ENCODE peak calls at places on chromosomes 11 and 22, in five cellular contexts. G is RWPE2, K is nephron progenitor cell, Y is IMR-90, F is colonic mucosa. P is an unnamed sample.

GRCh38 chr22:24510694-24511625 is 15.8 kb downstream of the UPB1 start:
- DNase-seq in G (no peak), K (no peak), Y (peak; percentile 68), F (peak; percentile 55), P (peak; percentile 70)

GRCh38 chr11:3905080-3905953 is 49.9 kb downstream of the STIM1 start:
- DNase-seq in G (peak; percentile 58), K (no peak), Y (peak; percentile 76), F (peak; percentile 64), P (no peak)

GRCh38 chr11:111671383-111671782 is 69.1 kb downstream of the SIK2 start:
- DNase-seq in G (no peak), K (no peak), Y (no peak), F (no peak), P (no peak)

GRCh38 chr11:100674212-100674611 is 12.9 kb upstream of the ARHGAP42 start:
- DNase-seq in G (no peak), K (no peak), Y (peak; percentile 98), F (no peak), P (no peak)

GRCh38 chr11:1837171-1838076 is 1.4 kb upstream of the TNNI2 start:
- DNase-seq in G (no peak), K (peak; percentile 91), Y (peak; percentile 28), F (peak; percentile 64), P (peak; percentile 78)

GRCh38 chr22:49100316-49100715 is 727.4 kb downstream of the BRD1 start:
- DNase-seq in G (peak; percentile 17), K (no peak), Y (no peak), F (no peak), P (no peak)

GRCh38 chr22:23845661-23846469 is 7.1 kb upstream of the DERL3 start:
- DNase-seq in G (peak; percentile 32), K (no peak), Y (no peak), F (no peak), P (no peak)

GRCh38 chr22:17117890-17118289 is 3.3 kb downstream of the TMEM121B start:
- DNase-seq in G (no peak), K (no peak), Y (no peak), F (no peak), P (no peak)

GRCh38 chr11:134024420-134025085 is 44.3 kb upstream of the JAM3 start:
- DNase-seq in G (peak; percentile 88), K (no peak), Y (peak; percentile 36), F (no peak), P (no peak)

GRCh38 chr11:66607126-66607834 is 9.2 kb upstream of the RBM14 start:
- DNase-seq in G (no peak), K (no peak), Y (peak; percentile 48), F (peak; percentile 89), P (peak; percentile 21)

GRCh38 chr11:115409691-115410220 is 94.5 kb downstream of the CADM1 start:
- DNase-seq in G (no peak), K (peak; percentile 7), Y (peak; percentile 48), F (peak; percentile 24), P (peak; percentile 83)

GRCh38 chr11:60710482-60710881 is 11.1 kb downstream of the MS4A8 start:
- DNase-seq in G (no peak), K (no peak), Y (no peak), F (no peak), P (no peak)

GRCh38 chr11:656866-657265 is 19.8 kb downstream of the DRD4 start:
- DNase-seq in G (no peak), K (no peak), Y (no peak), F (no peak), P (no peak)

GRCh38 chr11:16385099-16385498 is 28.8 kb upstream of the SOX6 start:
- DNase-seq in G (no peak), K (no peak), Y (no peak), F (no peak), P (no peak)

GRCh38 chr11:135027461-135027860 is 615.4 kb upstream of the B3GAT1 start:
- DNase-seq in G (no peak), K (peak; percentile 86), Y (peak; percentile 31), F (no peak), P (no peak)

GRCh38 chr11:77705195-77705876 is 67.7 kb upstream of the CLNS1A start:
- DNase-seq in G (no peak), K (no peak), Y (peak; percentile 69), F (no peak), P (no peak)

GRCh38 chr11:12206529-12206928 is 96.1 kb downstream of the MICAL2 start:
- DNase-seq in G (no peak), K (no peak), Y (peak; percentile 42), F (no peak), P (no peak)

GRCh38 chr11:112968988-112969714 is 7.9 kb downstream of the NCAM1 start:
- DNase-seq in G (no peak), K (no peak), Y (no peak), F (no peak), P (no peak)

GRCh38 chr11:71199226-71199815 is 53.1 kb downstream of the SHANK2 start:
- DNase-seq in G (no peak), K (no peak), Y (no peak), F (no peak), P (no peak)

GRCh38 chr11:114059984-114060401 is 482 bp downstream of the ZBTB16 start:
- DNase-seq in G (no peak), K (no peak), Y (no peak), F (peak; percentile 58), P (no peak)

GRCh38 chr22:46086577-46087335 is 63.6 kb upstream of the PPARA start:
- DNase-seq in G (peak; percentile 60), K (no peak), Y (peak; percentile 29), F (no peak), P (peak; percentile 65)

GRCh38 chr22:32622004-32622761 is 147.6 kb downstream of the FBXO7 start:
- DNase-seq in G (no peak), K (peak; percentile 53), Y (peak; percentile 94), F (peak; percentile 39), P (no peak)

GRCh38 chr22:37425800-37426531 is 1.3 kb downstream of the ELFN2 start:
- DNase-seq in G (no peak), K (peak; percentile 32), Y (peak; percentile 45), F (no peak), P (no peak)

GRCh38 chr11:8093931-8094575 is 13.0 kb downstream of the TUB start:
- DNase-seq in G (no peak), K (no peak), Y (no peak), F (peak; percentile 52), P (no peak)

GRCh38 chr11:6650980-6651379 is 4.6 kb downstream of the DCHS1 start:
- DNase-seq in G (no peak), K (no peak), Y (peak; percentile 55), F (no peak), P (no peak)

GRCh38 chr11:112470355-112470754 is 209.7 kb upstream of the PLET1 start:
- DNase-seq in G (no peak), K (no peak), Y (peak; percentile 4), F (no peak), P (no peak)

GRCh38 chr11:66670816-66671215 is 6.9 kb downstream of the RBM4B start:
- DNase-seq in G (no peak), K (no peak), Y (no peak), F (no peak), P (no peak)

GRCh38 chr11:1195690-1196515 is 27.0 kb upstream of the MUC5B start:
- DNase-seq in G (peak; percentile 43), K (no peak), Y (no peak), F (no peak), P (no peak)

GRCh38 chr11:82718307-82718706 is 15.4 kb downstream of the FAM181B start:
- DNase-seq in G (no peak), K (peak; percentile 27), Y (peak; percentile 49), F (no peak), P (peak; percentile 45)

GRCh38 chr22:45996241-45997076 is 19.5 kb upstream of the WNT7B start:
- DNase-seq in G (peak; percentile 73), K (no peak), Y (peak; percentile 42), F (no peak), P (peak; percentile 75)

GRCh38 chr11:106842134-106842533 is 176.1 kb downstream of the GUCY1A2 start:
- DNase-seq in G (no peak), K (no peak), Y (no peak), F (no peak), P (no peak)

GRCh38 chr11:208177-208916 is 839 bp downstream of the RIC8A start:
- DNase-seq in G (no peak), K (peak; percentile 78), Y (peak; percentile 63), F (peak; percentile 83), P (peak; percentile 54)

GRCh38 chr11:9459573-9460321 is 1.1 kb upstream of the ZNF143 start:
- DNase-seq in G (no peak), K (no peak), Y (peak; percentile 64), F (peak; percentile 36), P (no peak)

GRCh38 chr11:9460322-9461067 is at the start of gene ZNF143:
- DNase-seq in G (peak; percentile 99), K (peak; percentile 100), Y (peak; percentile 100), F (peak; percentile 100), P (peak; percentile 96)

GRCh38 chr11:9461760-9462134 is 935 bp downstream of the ZNF143 start:
- DNase-seq in G (no peak), K (no peak), Y (peak; percentile 15), F (no peak), P (no peak)

GRCh38 chr11:9462172-9462799 is 1.5 kb downstream of the ZNF143 start:
- DNase-seq in G (no peak), K (no peak), Y (peak; percentile 25), F (no peak), P (no peak)

GRCh38 chr11:9461068-9461759 is 402 bp downstream of the ZNF143 start:
- DNase-seq in G (peak; percentile 86), K (peak; percentile 78), Y (peak; percentile 86), F (peak; percentile 86), P (peak; percentile 88)
- TF ChIP-seq CTCF in G (no peak), K (no peak), Y (no peak), F (no peak), P (no peak)

GRCh38 chr11:116513894-116514293 is 258.9 kb downstream of the BUD13 start:
- DNase-seq in G (no peak), K (peak; percentile 53), Y (peak; percentile 28), F (peak; percentile 59), P (peak; percentile 33)
- TF ChIP-seq CTCF in G (no peak), K (peak; percentile 39), Y (peak; percentile 28), F (peak; percentile 21), P (peak; percentile 32)

DNA sequence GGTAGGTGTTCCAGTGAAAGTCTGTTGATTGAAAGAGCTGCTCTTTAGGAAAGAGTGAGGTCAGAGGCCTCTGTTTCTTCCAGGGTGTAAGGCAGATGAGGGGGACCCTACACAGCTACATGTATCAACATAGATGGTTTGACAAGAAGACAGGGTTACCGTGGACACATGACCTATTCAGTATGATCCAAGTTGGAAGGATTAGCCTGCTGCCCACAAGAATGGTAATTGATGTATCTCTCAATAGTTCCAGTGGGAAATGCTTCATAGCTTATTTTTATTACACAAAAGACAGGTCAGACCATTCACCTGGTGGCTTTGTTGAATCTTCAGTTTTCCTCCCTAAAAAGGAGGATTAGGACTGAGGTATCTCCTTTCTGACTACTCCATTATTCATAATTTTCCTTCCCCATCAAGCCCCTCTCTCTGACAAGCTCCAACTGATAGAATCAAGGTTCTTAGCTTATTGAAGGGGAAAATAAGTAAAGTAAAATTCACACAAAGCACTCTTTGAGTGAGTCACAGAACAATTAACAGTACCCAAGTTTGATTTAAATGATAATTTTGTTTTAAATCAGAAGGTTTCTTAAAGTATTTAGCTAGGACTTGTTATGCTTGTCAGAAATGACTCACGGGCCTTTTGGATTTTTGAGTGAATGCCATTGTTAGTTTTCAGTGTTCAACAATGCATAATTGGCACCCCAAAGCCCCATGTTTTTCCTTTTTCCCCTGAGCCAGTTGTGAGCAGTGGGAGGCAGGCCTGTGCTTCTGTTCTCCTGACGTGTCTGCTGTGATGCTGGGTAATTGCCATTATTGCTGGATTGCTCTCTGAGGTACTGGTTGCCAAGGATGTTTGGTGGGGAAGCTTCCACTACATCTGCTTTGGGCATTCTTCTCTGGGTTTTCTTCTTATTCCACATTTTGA is 373.2 kb downstream of the DDX10 start:
- DNase-seq in G (no peak), K (no peak), Y (peak; percentile 61), F (no peak), P (no peak)
- TF ChIP-seq CTCF in G (no peak), K (no peak), Y (no peak), F (no peak), P (no peak)

GRCh38 chr22:31618471-31619176 is 43.4 kb downstream of the PISD start:
- DNase-seq in G (no peak), K (no peak), Y (no peak), F (no peak), P (no peak)
- TF ChIP-seq CTCF in G (no peak), K (no peak), Y (no peak), F (no peak), P (peak; percentile 23)

P was measured in BE2C.